ENCODE peak calls at places on chromosome X, in eight cellular contexts. One of them, this sample, is unnamed.

GRCh38 chrX:107625776-107626175 is 2.5 kb upstream of the PRPS1 start:
- DNase-seq in upper lobe of right lung: no peak
- DNase-seq in activated CD8-positive, alpha-beta T cell treated with anti-CD3 and anti-CD28 coated beads, Interleukin-2, amount 10 ng/mL, durations not matched to agents 7 days and 5 days: no peak
- DNase-seq in left ventricle myocardium inferior: no peak
- DNase-seq in omental fat pad: no peak
- DNase-seq in activated CD8-positive, alpha-beta memory T cell treated with anti-CD3 and anti-CD28 coated beads for 4 hours: no peak
- DNase-seq in NCI-H510A treated with DMSO at 0.1 percent for 48 hours: no peak
- DNase-seq in Caco-2: no peak
- DNase-seq in this sample: no peak

GRCh38 chrX:65643786-65644111 is 23.7 kb upstream of the MSN start:
- DNase-seq in activated CD8-positive, alpha-beta T cell treated with anti-CD3 and anti-CD28 coated beads, Interleukin-2, amount 10 ng/mL, durations not matched to agents 7 days and 5 days: no peak
- DNase-seq in NCI-H510A treated with DMSO at 0.1 percent for 48 hours: no peak
- DNase-seq in left ventricle myocardium inferior: no peak
- DNase-seq in Caco-2: no peak
- DNase-seq in omental fat pad: no peak
- DNase-seq in activated CD8-positive, alpha-beta memory T cell treated with anti-CD3 and anti-CD28 coated beads for 4 hours: no peak
- DNase-seq in upper lobe of right lung: no peak
- DNase-seq in this sample: no peak

GRCh38 chrX:150616863-150617198 is 48.4 kb downstream of the MTM1 start:
- DNase-seq in Caco-2: no peak
- DNase-seq in upper lobe of right lung: no peak
- DNase-seq in activated CD8-positive, alpha-beta T cell treated with anti-CD3 and anti-CD28 coated beads, Interleukin-2, amount 10 ng/mL, durations not matched to agents 7 days and 5 days: no peak
- DNase-seq in NCI-H510A treated with DMSO at 0.1 percent for 48 hours: no peak
- DNase-seq in omental fat pad: no peak
- DNase-seq in activated CD8-positive, alpha-beta memory T cell treated with anti-CD3 and anti-CD28 coated beads for 4 hours: no peak
- DNase-seq in left ventricle myocardium inferior: no peak
- DNase-seq in this sample: no peak

GRCh38 chrX:8987672-8988250 is 46.2 kb downstream of the FAM9B start:
- DNase-seq in left ventricle myocardium inferior: no peak
- DNase-seq in activated CD8-positive, alpha-beta memory T cell treated with anti-CD3 and anti-CD28 coated beads for 4 hours: no peak
- DNase-seq in omental fat pad: no peak
- DNase-seq in NCI-H510A treated with DMSO at 0.1 percent for 48 hours: no peak
- DNase-seq in Caco-2: peak
- DNase-seq in upper lobe of right lung: no peak
- DNase-seq in activated CD8-positive, alpha-beta T cell treated with anti-CD3 and anti-CD28 coated beads, Interleukin-2, amount 10 ng/mL, durations not matched to agents 7 days and 5 days: peak
- DNase-seq in this sample: no peak

GRCh38 chrX:44042731-44043130 is 69.5 kb upstream of the NDP start:
- DNase-seq in activated CD8-positive, alpha-beta memory T cell treated with anti-CD3 and anti-CD28 coated beads for 4 hours: no peak
- DNase-seq in Caco-2: no peak
- DNase-seq in activated CD8-positive, alpha-beta T cell treated with anti-CD3 and anti-CD28 coated beads, Interleukin-2, amount 10 ng/mL, durations not matched to agents 7 days and 5 days: no peak
- DNase-seq in left ventricle myocardium inferior: no peak
- DNase-seq in NCI-H510A treated with DMSO at 0.1 percent for 48 hours: no peak
- DNase-seq in omental fat pad: no peak
- DNase-seq in upper lobe of right lung: no peak
- DNase-seq in this sample: no peak

GRCh38 chrX:110992611-110993010 is 103.4 kb upstream of the PAK3 start:
- DNase-seq in activated CD8-positive, alpha-beta memory T cell treated with anti-CD3 and anti-CD28 coated beads for 4 hours: no peak
- DNase-seq in omental fat pad: no peak
- DNase-seq in NCI-H510A treated with DMSO at 0.1 percent for 48 hours: no peak
- DNase-seq in upper lobe of right lung: no peak
- DNase-seq in activated CD8-positive, alpha-beta T cell treated with anti-CD3 and anti-CD28 coated beads, Interleukin-2, amount 10 ng/mL, durations not matched to agents 7 days and 5 days: peak
- DNase-seq in Caco-2: peak
- DNase-seq in left ventricle myocardium inferior: no peak
- DNase-seq in this sample: no peak

GRCh38 chrX:43655151-43655676 is 885 bp upstream of the MAOA start:
- DNase-seq in omental fat pad: peak
- DNase-seq in activated CD8-positive, alpha-beta T cell treated with anti-CD3 and anti-CD28 coated beads, Interleukin-2, amount 10 ng/mL, durations not matched to agents 7 days and 5 days: peak
- DNase-seq in activated CD8-positive, alpha-beta memory T cell treated with anti-CD3 and anti-CD28 coated beads for 4 hours: no peak
- DNase-seq in left ventricle myocardium inferior: peak
- DNase-seq in Caco-2: peak
- DNase-seq in upper lobe of right lung: peak
- DNase-seq in NCI-H510A treated with DMSO at 0.1 percent for 48 hours: peak
- DNase-seq in this sample: peak

GRCh38 chrX:48083706-48084105 is 12.3 kb upstream of the ZNF630 start:
- DNase-seq in omental fat pad: no peak
- DNase-seq in activated CD8-positive, alpha-beta memory T cell treated with anti-CD3 and anti-CD28 coated beads for 4 hours: no peak
- DNase-seq in activated CD8-positive, alpha-beta T cell treated with anti-CD3 and anti-CD28 coated beads, Interleukin-2, amount 10 ng/mL, durations not matched to agents 7 days and 5 days: no peak
- DNase-seq in Caco-2: no peak
- DNase-seq in NCI-H510A treated with DMSO at 0.1 percent for 48 hours: no peak
- DNase-seq in upper lobe of right lung: no peak
- DNase-seq in left ventricle myocardium inferior: no peak
- DNase-seq in this sample: no peak

GRCh38 chrX:134764202-134764785 is 106.0 kb upstream of the PLAC1 start:
- DNase-seq in Caco-2: peak
- DNase-seq in omental fat pad: no peak
- DNase-seq in upper lobe of right lung: no peak
- DNase-seq in NCI-H510A treated with DMSO at 0.1 percent for 48 hours: peak
- DNase-seq in activated CD8-positive, alpha-beta memory T cell treated with anti-CD3 and anti-CD28 coated beads for 4 hours: no peak
- DNase-seq in activated CD8-positive, alpha-beta T cell treated with anti-CD3 and anti-CD28 coated beads, Interleukin-2, amount 10 ng/mL, durations not matched to agents 7 days and 5 days: no peak
- DNase-seq in left ventricle myocardium inferior: no peak
- DNase-seq in this sample: no peak

GRCh38 chrX:10564484-10564883 is 55.9 kb downstream of the MID1 start:
- DNase-seq in activated CD8-positive, alpha-beta memory T cell treated with anti-CD3 and anti-CD28 coated beads for 4 hours: no peak
- DNase-seq in NCI-H510A treated with DMSO at 0.1 percent for 48 hours: peak
- DNase-seq in omental fat pad: no peak
- DNase-seq in upper lobe of right lung: no peak
- DNase-seq in activated CD8-positive, alpha-beta T cell treated with anti-CD3 and anti-CD28 coated beads, Interleukin-2, amount 10 ng/mL, durations not matched to agents 7 days and 5 days: no peak
- DNase-seq in Caco-2: no peak
- DNase-seq in left ventricle myocardium inferior: no peak
- DNase-seq in this sample: no peak

GRCh38 chrX:50068893-50069292 is 131.9 kb downstream of the AKAP4 start:
- DNase-seq in NCI-H510A treated with DMSO at 0.1 percent for 48 hours: no peak
- DNase-seq in Caco-2: no peak
- DNase-seq in activated CD8-positive, alpha-beta memory T cell treated with anti-CD3 and anti-CD28 coated beads for 4 hours: no peak
- DNase-seq in activated CD8-positive, alpha-beta T cell treated with anti-CD3 and anti-CD28 coated beads, Interleukin-2, amount 10 ng/mL, durations not matched to agents 7 days and 5 days: no peak
- DNase-seq in omental fat pad: no peak
- DNase-seq in upper lobe of right lung: no peak
- DNase-seq in left ventricle myocardium inferior: no peak
- DNase-seq in this sample: no peak

GRCh38 chrX:108044554-108045256 is at the start of gene VSIG1:
- DNase-seq in NCI-H510A treated with DMSO at 0.1 percent for 48 hours: no peak
- DNase-seq in activated CD8-positive, alpha-beta memory T cell treated with anti-CD3 and anti-CD28 coated beads for 4 hours: no peak
- DNase-seq in omental fat pad: no peak
- DNase-seq in Caco-2: no peak
- DNase-seq in activated CD8-positive, alpha-beta T cell treated with anti-CD3 and anti-CD28 coated beads, Interleukin-2, amount 10 ng/mL, durations not matched to agents 7 days and 5 days: no peak
- DNase-seq in left ventricle myocardium inferior: no peak
- DNase-seq in upper lobe of right lung: no peak
- DNase-seq in this sample: no peak

GRCh38 chrX:152960115-152960514 is 33.8 kb downstream of the PNMA5 start:
- DNase-seq in NCI-H510A treated with DMSO at 0.1 percent for 48 hours: no peak
- DNase-seq in left ventricle myocardium inferior: no peak
- DNase-seq in Caco-2: no peak
- DNase-seq in activated CD8-positive, alpha-beta T cell treated with anti-CD3 and anti-CD28 coated beads, Interleukin-2, amount 10 ng/mL, durations not matched to agents 7 days and 5 days: no peak
- DNase-seq in omental fat pad: no peak
- DNase-seq in activated CD8-positive, alpha-beta memory T cell treated with anti-CD3 and anti-CD28 coated beads for 4 hours: no peak
- DNase-seq in upper lobe of right lung: no peak
- DNase-seq in this sample: no peak

GRCh38 chrX:119417842-119418241 is 18.7 kb downstream of the SLC25A43 start:
- DNase-seq in activated CD8-positive, alpha-beta memory T cell treated with anti-CD3 and anti-CD28 coated beads for 4 hours: no peak
- DNase-seq in activated CD8-positive, alpha-beta T cell treated with anti-CD3 and anti-CD28 coated beads, Interleukin-2, amount 10 ng/mL, durations not matched to agents 7 days and 5 days: no peak
- DNase-seq in upper lobe of right lung: no peak
- DNase-seq in NCI-H510A treated with DMSO at 0.1 percent for 48 hours: no peak
- DNase-seq in Caco-2: no peak
- DNase-seq in left ventricle myocardium inferior: no peak
- DNase-seq in omental fat pad: no peak
- DNase-seq in this sample: no peak

GRCh38 chrX:49915352-49916222 is 6.8 kb upstream of the CLCN5 start:
- DNase-seq in upper lobe of right lung: no peak
- DNase-seq in Caco-2: peak
- DNase-seq in NCI-H510A treated with DMSO at 0.1 percent for 48 hours: peak
- DNase-seq in left ventricle myocardium inferior: no peak
- DNase-seq in omental fat pad: no peak
- DNase-seq in activated CD8-positive, alpha-beta T cell treated with anti-CD3 and anti-CD28 coated beads, Interleukin-2, amount 10 ng/mL, durations not matched to agents 7 days and 5 days: peak
- DNase-seq in activated CD8-positive, alpha-beta memory T cell treated with anti-CD3 and anti-CD28 coated beads for 4 hours: no peak
- DNase-seq in this sample: peak

GRCh38 chrX:45479835-45480422 is 279.3 kb upstream of the DIPK2B start:
- DNase-seq in NCI-H510A treated with DMSO at 0.1 percent for 48 hours: no peak
- DNase-seq in left ventricle myocardium inferior: no peak
- DNase-seq in upper lobe of right lung: no peak
- DNase-seq in Caco-2: no peak
- DNase-seq in omental fat pad: no peak
- DNase-seq in activated CD8-positive, alpha-beta memory T cell treated with anti-CD3 and anti-CD28 coated beads for 4 hours: no peak
- DNase-seq in activated CD8-positive, alpha-beta T cell treated with anti-CD3 and anti-CD28 coated beads, Interleukin-2, amount 10 ng/mL, durations not matched to agents 7 days and 5 days: no peak
- DNase-seq in this sample: no peak

GRCh38 chrX:130091976-130092522 is 18.2 kb downstream of the ELF4 start:
- DNase-seq in NCI-H510A treated with DMSO at 0.1 percent for 48 hours: peak
- DNase-seq in Caco-2: peak
- DNase-seq in activated CD8-positive, alpha-beta memory T cell treated with anti-CD3 and anti-CD28 coated beads for 4 hours: peak
- DNase-seq in left ventricle myocardium inferior: peak
- DNase-seq in upper lobe of right lung: peak
- DNase-seq in activated CD8-positive, alpha-beta T cell treated with anti-CD3 and anti-CD28 coated beads, Interleukin-2, amount 10 ng/mL, durations not matched to agents 7 days and 5 days: peak
- DNase-seq in omental fat pad: no peak
- DNase-seq in this sample: peak

GRCh38 chrX:72054776-72055495 is 76.8 kb downstream of the RTL5 start:
- DNase-seq in NCI-H510A treated with DMSO at 0.1 percent for 48 hours: no peak
- DNase-seq in left ventricle myocardium inferior: no peak
- DNase-seq in Caco-2: no peak
- DNase-seq in activated CD8-positive, alpha-beta T cell treated with anti-CD3 and anti-CD28 coated beads, Interleukin-2, amount 10 ng/mL, durations not matched to agents 7 days and 5 days: no peak
- DNase-seq in omental fat pad: no peak
- DNase-seq in activated CD8-positive, alpha-beta memory T cell treated with anti-CD3 and anti-CD28 coated beads for 4 hours: no peak
- DNase-seq in upper lobe of right lung: no peak
- DNase-seq in this sample: no peak

This sample was measured in tibial artery.